ENCODE peak calls at places on chromosomes 5 and 9, in ten cellular contexts. B, P, G, C, A, N, U, E, O and J are unnamed samples.

GRCh38 chr5:36885149-36885548 is 8.6 kb downstream of the NIPBL start:
- DNase-seq in N (no peak), B (peak; percentile 70), A (no peak), O (no peak), P (no peak), C (no peak), U (no peak), E (no peak), G (no peak), J (no peak)

GRCh38 chr9:38374847-38375571 is 17.5 kb upstream of the ALDH1B1 start:
- DNase-seq in O (no peak), G (no peak), U (no peak), P (no peak), E (no peak), A (no peak), B (no peak), N (no peak), C (no peak), J (no peak)

GRCh38 chr9:129989740-129990139 is 53.2 kb downstream of the FNBP1 start:
- DNase-seq in B (no peak), A (no peak), C (peak; percentile 28), G (no peak), E (no peak), U (no peak), P (no peak), O (no peak), N (no peak), J (no peak)

GRCh38 chr5:145484195-145484594 is 350.9 kb downstream of the PRELID2 start:
- DNase-seq in G (no peak), U (no peak), P (no peak), A (no peak), O (no peak), B (no peak), E (no peak), N (peak; percentile 38), C (peak; percentile 92), J (no peak)

GRCh38 chr9:70060148-70060882 is 16.7 kb downstream of the MAMDC2 start:
- DNase-seq in P (no peak), O (no peak), G (no peak), B (no peak), N (no peak), C (no peak), E (no peak), A (no peak), U (no peak), J (no peak)

GRCh38 chr5:143229896-143230675 is 173.4 kb downstream of the NR3C1 start:
- DNase-seq in G (no peak), U (no peak), C (no peak), P (no peak), O (no peak), N (no peak), E (peak; percentile 83), B (peak; percentile 83), A (no peak), J (no peak)

GRCh38 chr5:37847978-37848425 is 8.2 kb upstream of the GDNF start:
- DNase-seq in U (peak; percentile 55), C (peak; percentile 77), B (no peak), P (no peak), O (no peak), A (peak; percentile 14), E (no peak), N (no peak), G (no peak), J (no peak)

GRCh38 chr5:170907758-170908157 is 45.9 kb downstream of the RANBP17 start:
- DNase-seq in E (no peak), C (peak; percentile 85), P (no peak), U (no peak), B (no peak), O (no peak), G (no peak), N (no peak), A (no peak), J (no peak)

GRCh38 chr9:129081388-129081889 is 528 bp downstream of the DOLPP1 start:
- DNase-seq in O (no peak), P (no peak), U (no peak), G (no peak), C (no peak), A (no peak), N (peak; percentile 93), E (no peak), B (no peak), J (peak; percentile 46)

GRCh38 chr5:107560377-107560776 is 110.4 kb downstream of the EFNA5 start:
- DNase-seq in C (no peak), E (no peak), P (no peak), O (no peak), G (no peak), B (no peak), U (no peak), N (no peak), A (no peak), J (no peak)

GRCh38 chr5:11468334-11469039 is 435.8 kb downstream of the CTNND2 start:
- DNase-seq in U (no peak), G (no peak), B (no peak), P (no peak), A (no peak), E (no peak), O (no peak), N (no peak), C (no peak), J (no peak)
- TF ChIP-seq CTCF in U (no peak), G (no peak), B (no peak), P (no peak), A (no peak), E (no peak), O (no peak), N (no peak), C (no peak), J (no peak)

DNA sequence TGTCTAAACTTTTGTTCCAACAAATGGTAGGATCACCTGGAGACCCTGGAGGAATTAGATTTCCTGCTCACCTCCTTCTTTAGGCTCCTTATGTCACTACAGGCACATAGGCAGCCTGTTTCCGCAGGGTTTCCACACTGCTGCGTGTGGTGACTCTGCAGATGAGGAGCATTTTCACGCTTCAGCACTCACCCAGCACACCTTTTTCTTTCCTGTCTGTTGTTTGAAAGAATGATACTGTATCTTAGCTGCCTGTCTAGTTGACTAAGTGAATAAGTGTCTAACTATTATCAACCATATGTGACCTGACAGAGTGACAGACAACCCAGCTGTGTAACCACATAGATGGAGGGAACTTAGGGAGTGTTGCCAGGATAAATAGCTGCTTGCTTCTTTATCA is 36.1 kb downstream of the ZNF510 start:
- DNase-seq in N (no peak), B (no peak), E (peak; percentile 19), A (no peak), C (no peak), U (no peak), G (no peak), O (no peak), P (no peak), J (no peak)
- H3K9me3 ChIP-seq in N (peaks cover 67% of the 10 kb centered on the region), B (peaks cover 47% of the 10 kb centered on the region), E (peaks cover 11% of the 10 kb centered on the region), A (peaks cover 22% of the 10 kb centered on the region), C (peaks cover 16% of the 10 kb centered on the region), U (peaks cover 23% of the 10 kb centered on the region), G (peaks cover 81% of the 10 kb centered on the region), O (peaks cover 25% of the 10 kb centered on the region), P (no peaks in the 10 kb centered on the region), J (peaks cover 22% of the 10 kb centered on the region)

GRCh38 chr9:124415852-124416484 is 726 bp upstream of the PSMB7 start:
- DNase-seq in C (no peak), U (peak; percentile 69), E (peak; percentile 18), N (no peak), B (no peak), A (no peak), P (no peak), O (no peak), G (no peak), J (no peak)
- TF ChIP-seq CTCF in C (no peak), U (no peak), E (no peak), N (no peak), B (no peak), A (no peak), P (no peak), O (no peak), G (no peak), J (no peak)

GRCh38 chr5:141374627-141375026 is 936 bp downstream of the PCDHGA6 start:
- DNase-seq in N (no peak), U (no peak), C (no peak), B (no peak), A (no peak), E (no peak), P (no peak), O (no peak), G (no peak), J (no peak)
- H3K9me3 ChIP-seq in N (peaks cover 55% of the 10 kb centered on the region), U (peaks cover 34% of the 10 kb centered on the region), C (peaks cover 61% of the 10 kb centered on the region), B (peaks cover 67% of the 10 kb centered on the region), A (no peaks in the 10 kb centered on the region), E (no peaks in the 10 kb centered on the region), P (peaks cover 5% of the 10 kb centered on the region), O (peaks cover 33% of the 10 kb centered on the region), G (peaks cover 99% of the 10 kb centered on the region), J (peaks cover 4% of the 10 kb centered on the region)

GRCh38 chr5:97728920-97729319 is 545.9 kb upstream of the RIOK2 start:
- DNase-seq in A (no peak), P (no peak), O (no peak), N (no peak), U (no peak), E (no peak), B (no peak), C (peak; percentile 41), G (no peak), J (no peak)

GRCh38 chr5:97729938-97730337 is 546.9 kb upstream of the RIOK2 start:
- DNase-seq in B (no peak), E (no peak), N (no peak), G (no peak), U (no peak), P (no peak), O (no peak), A (no peak), C (no peak), J (no peak)

DNA sequence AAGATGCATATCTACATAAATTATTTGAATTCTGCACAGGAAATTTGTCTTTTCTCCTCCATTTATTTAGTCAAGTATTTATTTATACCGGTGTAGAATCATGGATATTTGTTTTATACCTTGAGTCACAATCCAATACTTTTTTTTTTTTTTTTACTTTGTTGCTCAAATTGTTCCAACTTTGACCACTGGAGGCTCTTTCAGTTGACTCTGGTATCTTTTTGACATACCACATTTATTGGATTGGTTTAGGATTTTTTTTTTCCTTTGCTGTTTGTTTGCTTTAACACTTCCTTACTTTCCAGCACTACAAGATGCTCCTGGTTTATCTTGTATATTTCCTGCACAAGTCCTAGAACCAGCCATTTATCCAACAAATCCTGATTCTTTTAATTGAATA is 543.1 kb upstream of the RIOK2 start:
- DNase-seq in G (no peak), C (no peak), N (no peak), A (no peak), O (no peak), P (no peak), E (no peak), B (no peak), U (no peak), J (no peak)
- TF ChIP-seq CTCF in G (no peak), C (no peak), N (no peak), A (no peak), O (no peak), P (no peak), E (peak; percentile 30), B (no peak), U (peak; percentile 54), J (no peak)